ENCODE peak calls at places on chromosome 3, in seven cellular contexts. T is mammary epithelial cell; E is activated T-cell treated with anti-CD3 and anti-CD28 coated beads, Interleukin-2, amount 50 U/mL, for 72 hours; M is HCEC 1CT; L is WTC11; V is NCI-H82; P is left cardiac atrium. I is an unnamed sample.

GRCh38 chr3:44321335-44321734 is 17.2 kb upstream of the TCAIM start:
- DNase-seq in E (no peak), T (no peak), L (no peak), M (no peak), V (no peak), P (no peak), I (no peak)

GRCh38 chr3:166351461-166351860 is 514.2 kb upstream of the BCHE start:
- DNase-seq in L (no peak), M (no peak), V (peak), P (no peak), E (no peak), T (no peak), I (no peak)

GRCh38 chr3:79406175-79406574 is 361.6 kb downstream of the ROBO1 start:
- DNase-seq in T (no peak), L (peak), P (no peak), M (no peak), E (no peak), V (no peak), I (peak)

GRCh38 chr3:100144255-100144866 is 30.1 kb upstream of the FILIP1L start:
- DNase-seq in V (no peak), L (no peak), E (no peak), M (no peak), T (no peak), P (no peak), I (no peak)

GRCh38 chr3:30535515-30535914 is 70.9 kb upstream of the TGFBR2 start:
- DNase-seq in L (no peak), E (no peak), V (no peak), T (no peak), P (no peak), M (peak), I (no peak)

GRCh38 chr3:67647390-67647878 is 7.0 kb downstream of the SUCLG2 start:
- DNase-seq in T (peak), E (no peak), L (no peak), V (no peak), M (peak), P (peak), I (no peak)

GRCh38 chr3:12931273-12931905 is 90.0 kb upstream of the RPL32 start:
- DNase-seq in L (no peak), V (no peak), M (no peak), T (no peak), E (no peak), P (peak), I (no peak)

GRCh38 chr3:65576942-65577341 is 461.8 kb downstream of the MAGI1 start:
- DNase-seq in V (no peak), T (no peak), L (no peak), M (peak), E (no peak), P (no peak), I (no peak)

GRCh38 chr3:42129014-42129953 is 38.1 kb downstream of the TRAK1 start:
- DNase-seq in V (no peak), P (no peak), E (no peak), L (no peak), M (no peak), T (peak), I (no peak)

GRCh38 chr3:11558002-11558401 is 85.7 kb downstream of the VGLL4 start:
- DNase-seq in L (no peak), V (no peak), M (peak), E (peak), P (no peak), T (peak), I (no peak)

GRCh38 chr3:122151480-122151879 is 32.0 kb upstream of the CASR start:
- DNase-seq in L (no peak), M (peak), P (no peak), T (peak), V (no peak), E (no peak), I (no peak)

GRCh38 chr3:58962816-58963215 is 87.0 kb downstream of the CFAP20DC start:
- DNase-seq in V (no peak), T (peak), M (peak), P (no peak), L (no peak), E (no peak), I (no peak)

GRCh38 chr3:193771736-193772135 is 178.7 kb downstream of the OPA1 start:
- DNase-seq in P (no peak), M (no peak), T (no peak), L (no peak), E (no peak), V (no peak), I (no peak)

GRCh38 chr3:28050895-28051294 is 190.5 kb upstream of the CMC1 start:
- DNase-seq in E (peak), L (no peak), M (peak), T (peak), P (no peak), V (peak), I (no peak)

GRCh38 chr3:50600841-50601591 is 10.6 kb downstream of the CISH start:
- DNase-seq in M (peak), P (peak), E (peak), T (peak), L (no peak), V (peak), I (peak)

GRCh38 chr3:38164966-38165721 is at the start of gene OXSR1:
- DNase-seq in T (peak), L (peak), V (peak), P (peak), M (peak), E (peak), I (peak)

GRCh38 chr3:68467465-68467864 is 464.9 kb downstream of the TAFA4 start:
- DNase-seq in V (no peak), M (no peak), L (no peak), E (no peak), P (no peak), T (no peak), I (no peak)

GRCh38 chr3:57682284-57682683 is 10.6 kb downstream of the DENND6A start:
- DNase-seq in P (no peak), M (peak), V (no peak), T (no peak), L (no peak), E (no peak), I (no peak)

GRCh38 chr3:186640473-186640818 is 247 bp downstream of the FETUB start:
- DNase-seq in E (no peak), P (no peak), M (no peak), T (peak), L (no peak), V (no peak), I (no peak)

GRCh38 chr3:126621627-126622345 is 33.1 kb downstream of the TXNRD3 start:
- DNase-seq in M (peak), T (peak), L (no peak), V (no peak), P (no peak), E (no peak), I (no peak)

GRCh38 chr3:112289011-112289410 is 5.0 kb downstream of the SLC9C1 start:
- DNase-seq in L (no peak), T (no peak), M (no peak), E (no peak), P (no peak), V (no peak), I (no peak)

GRCh38 chr3:112582242-112582874 is 20.5 kb downstream of the SLC35A5 start:
- DNase-seq in E (peak), L (peak), M (peak), V (peak), T (peak), P (no peak), I (peak)

GRCh38 chr3:173711619-173712018 is 314.1 kb downstream of the NLGN1 start:
- DNase-seq in P (no peak), L (no peak), T (peak), V (no peak), M (no peak), E (no peak), I (no peak)

GRCh38 chr3:150744041-150745026 is 18.6 kb downstream of the SIAH2 start:
- DNase-seq in M (no peak), P (no peak), L (no peak), E (no peak), V (peak), T (peak), I (peak)

GRCh38 chr3:59235221-59236012 is 185.6 kb upstream of the CFAP20DC start:
- DNase-seq in L (no peak), V (no peak), E (peak), T (no peak), P (no peak), M (no peak), I (peak)

GRCh38 chr3:144866504-144866903 is 894.9 kb downstream of the DIPK2A start:
- DNase-seq in M (peak), P (no peak), L (no peak), E (no peak), V (no peak), T (no peak), I (no peak)

GRCh38 chr3:13301295-13301987 is 118.7 kb downstream of the NUP210 start:
- DNase-seq in M (no peak), L (peak), T (peak), V (no peak), P (no peak), E (peak), I (no peak)

GRCh38 chr3:63193647-63194046 is 84.5 kb upstream of the SYNPR start:
- DNase-seq in M (peak), L (no peak), E (no peak), P (no peak), T (peak), V (peak), I (no peak)

GRCh38 chr3:9685216-9686049 is 18.2 kb upstream of the CPNE9 start:
- DNase-seq in M (no peak), T (no peak), V (no peak), E (no peak), P (no peak), L (no peak), I (no peak)

GRCh38 chr3:42970557-42970956 is 8.6 kb upstream of the GASK1A start:
- DNase-seq in T (no peak), V (no peak), M (no peak), E (no peak), P (no peak), L (no peak), I (no peak)

GRCh38 chr3:44098666-44099065 is 143.0 kb upstream of the TOPAZ1 start:
- DNase-seq in M (no peak), L (no peak), E (no peak), V (no peak), T (no peak), P (no peak), I (no peak)

GRCh38 chr3:187706966-187707365 is 4.6 kb upstream of the RTP2 start:
- DNase-seq in V (no peak), T (no peak), M (no peak), E (no peak), P (peak), L (no peak), I (no peak)

GRCh38 chr3:146544013-146544928 is at the start of gene PLSCR1:
- DNase-seq in L (peak), P (peak), T (peak), M (peak), V (peak), E (peak), I (peak)

GRCh38 chr3:98519351-98519750 is 3.4 kb downstream of the CLDND1 start:
- DNase-seq in V (no peak), M (no peak), L (no peak), P (no peak), E (peak), T (no peak), I (no peak)

I was measured in WERI-Rb-1.